ENCODE peak calls at places on chromosomes 1 and 21, in ten cellular contexts. One of them, this sample, is unnamed.
A peak's percentile ranks its signal among the peaks of the same experiment; 100 is the strongest.

GRCh38 chr1:2548068-2548589 is 8.0 kb upstream of the TNFRSF14 start:
- DNase-seq in AG09319: no peak
- DNase-seq in lower leg skin: peak; percentile 96
- DNase-seq in K562: peak; percentile 78
- DNase-seq in right lobe of liver: peak; percentile 90
- DNase-seq in epithelial cell of esophagus: peak; percentile 83
- DNase-seq in A549: peak; percentile 59
- DNase-seq in Calu3: peak; percentile 87
- DNase-seq in AG04450: no peak
- DNase-seq in kidney: peak; percentile 95
- DNase-seq in this sample: peak; percentile 80

GRCh38 chr1:17545354-17545753 is 5.9 kb downstream of the ARHGEF10L start:
- DNase-seq in K562: no peak
- DNase-seq in AG04450: no peak
- DNase-seq in A549: peak; percentile 47
- DNase-seq in kidney: no peak
- DNase-seq in Calu3: no peak
- DNase-seq in AG09319: no peak
- DNase-seq in epithelial cell of esophagus: peak; percentile 81
- DNase-seq in right lobe of liver: no peak
- DNase-seq in lower leg skin: no peak
- DNase-seq in this sample: no peak

GRCh38 chr1:25804964-25805862 is 5.2 kb downstream of the SELENON start:
- DNase-seq in K562: no peak
- DNase-seq in kidney: peak; percentile 44
- DNase-seq in AG04450: no peak
- DNase-seq in AG09319: no peak
- DNase-seq in epithelial cell of esophagus: no peak
- DNase-seq in right lobe of liver: no peak
- DNase-seq in Calu3: no peak
- DNase-seq in lower leg skin: no peak
- DNase-seq in A549: no peak
- DNase-seq in this sample: no peak

GRCh38 chr21:33661146-33661545 is 18.8 kb downstream of the ITSN1 start:
- DNase-seq in A549: no peak
- DNase-seq in lower leg skin: no peak
- DNase-seq in K562: no peak
- DNase-seq in Calu3: no peak
- DNase-seq in kidney: no peak
- DNase-seq in epithelial cell of esophagus: peak; percentile 52
- DNase-seq in AG04450: no peak
- DNase-seq in AG09319: no peak
- DNase-seq in right lobe of liver: no peak
- DNase-seq in this sample: no peak

GRCh38 chr1:68384321-68384813 is 65.4 kb downstream of the RPE65 start:
- DNase-seq in Calu3: peak; percentile 67
- DNase-seq in A549: peak; percentile 89
- DNase-seq in AG09319: peak; percentile 97
- DNase-seq in lower leg skin: no peak
- DNase-seq in AG04450: peak; percentile 96
- DNase-seq in kidney: no peak
- DNase-seq in K562: no peak
- DNase-seq in right lobe of liver: no peak
- DNase-seq in epithelial cell of esophagus: peak; percentile 98
- DNase-seq in this sample: no peak

GRCh38 chr1:115296981-115297380 is 41.1 kb downstream of the NGF start:
- DNase-seq in AG04450: no peak
- DNase-seq in Calu3: no peak
- DNase-seq in right lobe of liver: no peak
- DNase-seq in K562: no peak
- DNase-seq in AG09319: no peak
- DNase-seq in lower leg skin: no peak
- DNase-seq in epithelial cell of esophagus: peak; percentile 49
- DNase-seq in A549: no peak
- DNase-seq in kidney: no peak
- DNase-seq in this sample: no peak

GRCh38 chr1:233738850-233739249 is 124.9 kb downstream of the KCNK1 start:
- DNase-seq in AG09319: no peak
- DNase-seq in K562: no peak
- DNase-seq in AG04450: no peak
- DNase-seq in A549: no peak
- DNase-seq in right lobe of liver: no peak
- DNase-seq in lower leg skin: no peak
- DNase-seq in Calu3: no peak
- DNase-seq in epithelial cell of esophagus: no peak
- DNase-seq in kidney: no peak
- DNase-seq in this sample: no peak

GRCh38 chr1:190658907-190659306 is 181.2 kb upstream of the BRINP3 start:
- DNase-seq in AG04450: no peak
- DNase-seq in K562: no peak
- DNase-seq in A549: no peak
- DNase-seq in AG09319: no peak
- DNase-seq in kidney: no peak
- DNase-seq in epithelial cell of esophagus: peak; percentile 35
- DNase-seq in right lobe of liver: no peak
- DNase-seq in lower leg skin: no peak
- DNase-seq in Calu3: no peak
- DNase-seq in this sample: no peak

GRCh38 chr1:198563578-198563977 is 23.1 kb upstream of the ATP6V1G3 start:
- DNase-seq in right lobe of liver: no peak
- DNase-seq in epithelial cell of esophagus: peak; percentile 66
- DNase-seq in A549: no peak
- DNase-seq in Calu3: no peak
- DNase-seq in kidney: no peak
- DNase-seq in lower leg skin: no peak
- DNase-seq in AG04450: no peak
- DNase-seq in AG09319: no peak
- DNase-seq in K562: no peak
- DNase-seq in this sample: no peak

DNA sequence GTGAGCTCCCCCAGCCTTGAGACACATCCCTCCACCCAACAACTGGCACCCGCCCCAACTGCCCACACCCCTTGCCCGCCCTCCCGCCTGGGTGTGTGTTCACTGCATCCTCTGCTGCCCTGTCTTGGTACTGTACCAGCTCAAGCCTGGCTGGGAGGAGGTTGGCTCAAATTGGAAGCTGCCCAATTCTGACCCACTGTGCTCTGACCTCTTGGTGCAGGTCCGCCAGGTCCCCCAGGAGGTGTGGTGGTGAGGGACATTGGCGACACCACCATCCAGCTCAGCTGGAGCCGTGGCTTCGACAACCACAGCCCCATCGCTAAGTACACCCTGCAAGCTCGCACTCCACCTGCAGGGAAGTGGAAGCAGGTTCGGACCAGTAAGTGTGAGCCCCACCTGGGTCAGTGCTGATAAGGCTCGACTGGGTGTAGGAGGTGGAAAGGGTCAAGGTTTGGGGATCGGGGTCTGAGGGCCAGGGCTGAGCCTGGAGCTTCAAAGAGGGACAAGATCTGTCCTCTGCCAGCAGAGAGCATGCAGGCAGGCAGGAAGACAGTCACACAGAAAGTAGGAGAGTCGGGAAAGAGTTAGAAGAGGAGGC is 17.9 kb downstream of the TMEM81 start:
- DNase-seq in kidney: no peak
- DNase-seq in epithelial cell of esophagus: no peak
- DNase-seq in lower leg skin: peak; percentile 72
- DNase-seq in right lobe of liver: no peak
- DNase-seq in K562: peak; percentile 45
- DNase-seq in AG09319: no peak
- DNase-seq in A549: no peak
- DNase-seq in Calu3: no peak
- DNase-seq in AG04450: no peak
- DNase-seq in this sample: peak; percentile 41
- TF ChIP-seq CTCF in kidney: no peak
- TF ChIP-seq CTCF in epithelial cell of esophagus: peak; percentile 38
- TF ChIP-seq CTCF in lower leg skin: no peak
- TF ChIP-seq CTCF in right lobe of liver: no peak
- TF ChIP-seq CTCF in K562: no peak
- TF ChIP-seq CTCF in AG09319: no peak
- TF ChIP-seq CTCF in A549: no peak
- TF ChIP-seq CTCF in Calu3: no peak
- TF ChIP-seq CTCF in AG04450: no peak
- TF ChIP-seq CTCF in this sample: peak; percentile 74

DNA sequence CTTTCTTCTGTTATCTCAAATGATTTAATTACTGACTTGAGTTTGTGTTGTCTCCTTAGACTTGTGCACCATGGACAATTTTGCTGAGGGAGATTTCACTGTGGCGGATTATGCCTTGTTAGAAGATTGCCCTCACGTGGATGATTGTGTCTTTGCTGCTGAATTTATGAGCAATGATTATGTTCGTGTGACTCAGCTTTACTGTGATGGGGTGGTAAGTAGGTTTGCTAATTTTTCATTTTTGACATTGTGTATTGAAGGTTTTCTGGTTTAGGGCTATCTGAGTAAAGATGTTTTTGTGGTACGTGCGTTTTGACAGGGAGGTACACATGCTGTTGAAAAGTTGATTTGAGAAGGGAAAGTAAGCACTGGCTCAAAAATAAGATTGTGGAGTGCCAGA is 14.1 kb downstream of the TTC3 start:
- DNase-seq in right lobe of liver: no peak
- DNase-seq in kidney: no peak
- DNase-seq in AG09319: peak; percentile 36
- DNase-seq in A549: peak; percentile 66
- DNase-seq in K562: no peak
- DNase-seq in AG04450: no peak
- DNase-seq in lower leg skin: no peak
- DNase-seq in Calu3: peak; percentile 10
- DNase-seq in epithelial cell of esophagus: peak; percentile 75
- DNase-seq in this sample: peak; percentile 55
- TF ChIP-seq CTCF in right lobe of liver: no peak
- TF ChIP-seq CTCF in kidney: peak; percentile 22
- TF ChIP-seq CTCF in AG09319: peak; percentile 57
- TF ChIP-seq CTCF in A549: peak; percentile 53
- TF ChIP-seq CTCF in K562: peak; percentile 88
- TF ChIP-seq CTCF in AG04450: peak; percentile 66
- TF ChIP-seq CTCF in lower leg skin: no peak
- TF ChIP-seq CTCF in Calu3: no peak
- TF ChIP-seq CTCF in epithelial cell of esophagus: peak; percentile 42
- TF ChIP-seq CTCF in this sample: peak; percentile 73

GRCh38 chr1:229025576-229025975 is 245.3 kb upstream of the RAB4A start:
- DNase-seq in epithelial cell of esophagus: no peak
- DNase-seq in lower leg skin: no peak
- DNase-seq in right lobe of liver: no peak
- DNase-seq in AG09319: no peak
- DNase-seq in Calu3: no peak
- DNase-seq in A549: no peak
- DNase-seq in K562: no peak
- DNase-seq in AG04450: no peak
- DNase-seq in kidney: no peak
- DNase-seq in this sample: no peak

GRCh38 chr1:229027158-229027557 is 243.8 kb upstream of the RAB4A start:
- DNase-seq in K562: no peak
- DNase-seq in lower leg skin: no peak
- DNase-seq in right lobe of liver: no peak
- DNase-seq in A549: no peak
- DNase-seq in AG09319: no peak
- DNase-seq in Calu3: no peak
- DNase-seq in kidney: no peak
- DNase-seq in AG04450: no peak
- DNase-seq in epithelial cell of esophagus: no peak
- DNase-seq in this sample: no peak

GRCh38 chr1:229022595-229023350 is 248.1 kb upstream of the RAB4A start:
- DNase-seq in kidney: no peak
- DNase-seq in AG04450: no peak
- DNase-seq in right lobe of liver: no peak
- DNase-seq in lower leg skin: no peak
- DNase-seq in Calu3: no peak
- DNase-seq in K562: no peak
- DNase-seq in epithelial cell of esophagus: no peak
- DNase-seq in AG09319: no peak
- DNase-seq in A549: no peak
- DNase-seq in this sample: no peak

GRCh38 chr1:229023651-229024295 is 247.1 kb upstream of the RAB4A start:
- DNase-seq in AG09319: no peak
- DNase-seq in K562: no peak
- DNase-seq in right lobe of liver: no peak
- DNase-seq in Calu3: no peak
- DNase-seq in kidney: no peak
- DNase-seq in epithelial cell of esophagus: no peak
- DNase-seq in A549: no peak
- DNase-seq in lower leg skin: no peak
- DNase-seq in AG04450: no peak
- DNase-seq in this sample: no peak

DNA sequence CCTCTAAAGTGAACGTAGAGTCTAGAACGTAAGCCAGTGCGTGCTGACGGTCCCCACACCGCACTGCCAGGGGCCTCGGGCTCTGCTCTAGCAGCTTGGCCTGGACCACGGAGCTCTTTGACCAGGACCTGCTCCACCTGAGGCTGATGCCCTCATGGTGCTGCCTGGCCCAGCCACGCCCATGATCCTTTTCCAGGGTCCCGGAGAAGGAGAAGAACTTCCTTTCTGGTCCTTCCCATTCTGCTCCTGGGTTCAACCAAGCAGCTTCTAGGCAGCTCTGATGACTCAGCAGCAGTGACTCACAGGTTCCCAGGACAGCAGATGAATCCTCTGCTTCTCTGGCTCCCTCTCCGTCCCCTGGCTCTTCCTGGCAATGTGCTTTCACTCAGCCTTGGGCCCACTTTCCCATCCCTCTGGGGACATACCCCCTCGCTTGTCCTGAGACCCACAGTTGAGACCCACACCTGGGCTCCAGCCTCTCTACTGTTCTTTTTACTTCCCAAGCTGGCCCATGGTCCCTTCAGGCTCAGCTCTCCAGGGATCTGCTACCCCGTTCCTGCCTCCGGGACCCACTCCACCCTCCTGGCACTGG is 246.3 kb upstream of the RAB4A start:
- DNase-seq in lower leg skin: no peak
- DNase-seq in kidney: peak; percentile 78
- DNase-seq in A549: peak; percentile 81
- DNase-seq in AG09319: peak; percentile 30
- DNase-seq in right lobe of liver: peak; percentile 72
- DNase-seq in K562: peak; percentile 68
- DNase-seq in epithelial cell of esophagus: peak; percentile 78
- DNase-seq in AG04450: peak; percentile 68
- DNase-seq in Calu3: peak; percentile 41
- DNase-seq in this sample: no peak
- TF ChIP-seq CTCF in lower leg skin: no peak
- TF ChIP-seq CTCF in kidney: no peak
- TF ChIP-seq CTCF in A549: no peak
- TF ChIP-seq CTCF in AG09319: no peak
- TF ChIP-seq CTCF in right lobe of liver: no peak
- TF ChIP-seq CTCF in K562: no peak
- TF ChIP-seq CTCF in epithelial cell of esophagus: no peak
- TF ChIP-seq CTCF in AG04450: no peak
- TF ChIP-seq CTCF in Calu3: no peak
- TF ChIP-seq CTCF in this sample: no peak

DNA sequence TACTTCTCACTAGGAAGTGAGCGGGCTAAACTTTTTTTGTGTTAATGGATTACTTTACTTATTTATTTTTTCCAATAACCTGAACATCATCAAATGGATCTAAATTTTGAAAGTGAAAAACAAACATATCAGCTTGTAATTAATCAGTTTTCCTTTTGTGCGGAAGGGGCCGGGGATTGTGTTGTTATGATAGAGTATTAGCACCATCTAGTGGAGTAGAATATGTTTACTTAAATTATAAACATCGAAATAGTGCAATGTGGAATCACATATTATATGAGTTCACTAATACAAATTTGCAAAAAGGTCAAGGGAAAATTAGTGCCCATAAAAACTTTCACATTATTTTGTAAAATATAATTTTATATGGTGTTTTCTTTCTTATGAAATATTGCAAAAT is 9.1 kb downstream of the CFH start:
- DNase-seq in AG09319: no peak
- DNase-seq in Calu3: no peak
- DNase-seq in lower leg skin: no peak
- DNase-seq in epithelial cell of esophagus: peak; percentile 46
- DNase-seq in kidney: no peak
- DNase-seq in right lobe of liver: no peak
- DNase-seq in A549: peak; percentile 30
- DNase-seq in K562: peak; percentile 49
- DNase-seq in AG04450: peak; percentile 6
- DNase-seq in this sample: no peak
- TF ChIP-seq CTCF in AG09319: no peak
- TF ChIP-seq CTCF in Calu3: peak; percentile 31
- TF ChIP-seq CTCF in lower leg skin: no peak
- TF ChIP-seq CTCF in epithelial cell of esophagus: peak; percentile 26
- TF ChIP-seq CTCF in kidney: peak; percentile 32
- TF ChIP-seq CTCF in right lobe of liver: peak; percentile 55
- TF ChIP-seq CTCF in A549: peak; percentile 85
- TF ChIP-seq CTCF in K562: peak; percentile 69
- TF ChIP-seq CTCF in AG04450: peak; percentile 53
- TF ChIP-seq CTCF in this sample: peak; percentile 10